ENCODE peak calls at places on chromosomes 7 and 10, in eight cellular contexts. J, A, F, E, G, C, X and I are unnamed samples.

GRCh38 chr10:131851332-131851731 is 49.5 kb upstream of the PPP2R2D start:
- DNase-seq in J (no peak), A (no peak), F (no peak), E (no peak), G (no peak), C (peak; percentile 12), X (no peak), I (no peak)

GRCh38 chr7:90772410-90772809 is 176.3 kb downstream of the CDK14 start:
- DNase-seq in J (no peak), A (no peak), F (no peak), E (no peak), G (no peak), C (no peak), X (no peak), I (peak; percentile 56)

GRCh38 chr10:16950686-16951681 is 133.8 kb upstream of the RSU1 start:
- DNase-seq in J (no peak), A (peak; percentile 2), F (peak; percentile 67), E (no peak), G (no peak), C (no peak), X (no peak), I (no peak)

GRCh38 chr10:10367277-10367676 is 650.4 kb upstream of the CELF2 start:
- DNase-seq in J (no peak), A (no peak), F (no peak), E (no peak), G (no peak), C (no peak), X (no peak), I (no peak)

GRCh38 chr10:102310356-102311024 is 65.2 kb downstream of the GBF1 start:
- DNase-seq in J (no peak), A (no peak), F (peak; percentile 55), E (no peak), G (no peak), C (no peak), X (no peak), I (no peak)

GRCh38 chr10:93468532-93469213 is 13.5 kb downstream of the MYOF start:
- DNase-seq in J (no peak), A (no peak), F (peak; percentile 86), E (no peak), G (no peak), C (no peak), X (no peak), I (no peak)

GRCh38 chr10:120950103-120950561 is 99.0 kb downstream of the WDR11 start:
- DNase-seq in J (peak; percentile 32), A (no peak), F (peak; percentile 1), E (no peak), G (no peak), C (no peak), X (peak; percentile 40), I (no peak)

GRCh38 chr7:86814980-86815379 is 171.3 kb downstream of the GRM3 start:
- DNase-seq in J (no peak), A (no peak), F (no peak), E (no peak), G (no peak), C (no peak), X (no peak), I (no peak)

GRCh38 chr10:60669491-60669890 is 108.8 kb upstream of the CDK1 start:
- DNase-seq in J (no peak), A (no peak), F (no peak), E (no peak), G (no peak), C (no peak), X (no peak), I (no peak)

GRCh38 chr10:102120987-102121738 is 995 bp upstream of the LDB1 start:
- DNase-seq in J (no peak), A (peak; percentile 22), F (no peak), E (peak; percentile 49), G (no peak), C (peak; percentile 37), X (peak; percentile 58), I (peak; percentile 41)

GRCh38 chr10:97119058-97119832 is 66.5 kb downstream of the SLIT1 start:
- DNase-seq in J (no peak), A (no peak), F (no peak), E (no peak), G (no peak), C (no peak), X (no peak), I (no peak)

GRCh38 chr10:49272251-49273081 is 26.5 kb upstream of the C10orf71 start:
- DNase-seq in J (no peak), A (peak; percentile 10), F (no peak), E (peak; percentile 73), G (no peak), C (no peak), X (peak; percentile 75), I (no peak)

GRCh38 chr7:152106990-152107389 is 81.5 kb downstream of the GALNT11 start:
- DNase-seq in J (no peak), A (no peak), F (no peak), E (no peak), G (no peak), C (no peak), X (no peak), I (no peak)

GRCh38 chr10:31599626-31600504 is 280.8 kb downstream of the ZEB1 start:
- DNase-seq in J (no peak), A (no peak), F (no peak), E (no peak), G (no peak), C (no peak), X (no peak), I (no peak)

GRCh38 chr10:97025613-97026242 is 160.0 kb downstream of the SLIT1 start:
- DNase-seq in J (no peak), A (peak; percentile 71), F (no peak), E (no peak), G (peak; percentile 47), C (peak; percentile 68), X (no peak), I (peak; percentile 68)

GRCh38 chr7:158394936-158395335 is 192.7 kb downstream of the PTPRN2 start:
- DNase-seq in J (peak; percentile 63), A (peak; percentile 60), F (no peak), E (peak; percentile 25), G (peak; percentile 22), C (peak; percentile 30), X (peak; percentile 51), I (peak; percentile 74)

GRCh38 chr10:129875993-129876727 is 87.9 kb downstream of the EBF3 start:
- DNase-seq in J (no peak), A (no peak), F (no peak), E (no peak), G (no peak), C (no peak), X (no peak), I (no peak)

GRCh38 chr7:31101544-31101943 is 49.4 kb downstream of the ADCYAP1R1 start:
- DNase-seq in J (no peak), A (no peak), F (no peak), E (no peak), G (no peak), C (no peak), X (no peak), I (no peak)

GRCh38 chr10:90742189-90742588 is 115.7 kb downstream of the HTR7 start:
- DNase-seq in J (no peak), A (no peak), F (peak; percentile 14), E (no peak), G (no peak), C (no peak), X (no peak), I (no peak)

GRCh38 chr10:6416892-6417512 is 163.1 kb downstream of the PRKCQ start:
- DNase-seq in J (no peak), A (peak; percentile 33), F (peak; percentile 37), E (no peak), G (no peak), C (no peak), X (no peak), I (peak; percentile 57)

GRCh38 chr7:148883233-148884048 is 650 bp downstream of the EZH2 start:
- DNase-seq in J (peak; percentile 32), A (peak; percentile 68), F (no peak), E (peak; percentile 34), G (peak; percentile 46), C (peak; percentile 67), X (peak; percentile 63), I (peak; percentile 89)

GRCh38 chr7:118185163-118185860 is 1.3 kb downstream of the LSM8 start:
- DNase-seq in J (no peak), A (no peak), F (no peak), E (no peak), G (no peak), C (no peak), X (no peak), I (no peak)

GRCh38 chr10:15361131-15361530 is 10.0 kb downstream of the FAM171A1 start:
- DNase-seq in J (no peak), A (no peak), F (no peak), E (no peak), G (no peak), C (no peak), X (no peak), I (no peak)